ENCODE peak calls at places on chromosomes 12 and 14, in six cellular contexts. A is right cardiac atrium, H is glutamatergic neuron, J is caudate nucleus, R is fibroblast of lung, P is hypothalamus. K is an unnamed sample.

GRCh38 chr14:103879570-103880333 is 32.4 kb upstream of the PPP1R13B start:
- DNase-seq in P (no peak), A (peak), R (no peak), J (no peak), H (no peak), K (no peak)

GRCh38 chr14:103512701-103513611 is 9.7 kb downstream of the CKB start:
- DNase-seq in J (peak), P (no peak), R (peak), H (no peak), A (peak), K (peak)

GRCh38 chr12:130879781-130880389 is 8.0 kb downstream of the RAN start:
- DNase-seq in H (no peak), R (no peak), P (no peak), J (no peak), A (no peak), K (no peak)

GRCh38 chr12:52043386-52044212 is 7.6 kb upstream of the NR4A1 start:
- DNase-seq in P (no peak), J (no peak), A (peak), H (no peak), R (no peak), K (no peak)

GRCh38 chr12:121467638-121468403 is 67.9 kb downstream of the RNF34 start:
- DNase-seq in P (no peak), J (no peak), H (peak), R (peak), A (no peak), K (no peak)

GRCh38 chr12:118500302-118500701 is 123.9 kb downstream of the SUDS3 start:
- DNase-seq in R (no peak), P (no peak), H (no peak), J (no peak), A (peak), K (no peak)

GRCh38 chr12:110733857-110734373 is 8.8 kb downstream of the PPP1CC start:
- DNase-seq in P (no peak), J (no peak), A (no peak), H (no peak), R (no peak), K (no peak)

GRCh38 chr12:107437954-107438353 is 247.6 kb upstream of the PWP1 start:
- DNase-seq in H (no peak), J (no peak), R (no peak), P (no peak), A (no peak), K (no peak)

GRCh38 chr12:24752763-24753462 is 196.0 kb downstream of the BCAT1 start:
- DNase-seq in R (no peak), J (no peak), P (no peak), A (no peak), H (no peak), K (no peak)

GRCh38 chr12:95870897-95871296 is 12.1 kb downstream of the SNRPF start:
- DNase-seq in H (no peak), J (no peak), R (no peak), A (no peak), P (no peak), K (no peak)

GRCh38 chr14:24849471-24849870 is 200.5 kb downstream of the STXBP6 start:
- DNase-seq in H (no peak), A (no peak), R (peak), P (no peak), J (no peak), K (no peak)

GRCh38 chr12:48882325-48882687 is 16.6 kb upstream of the RND1 start:
- DNase-seq in H (no peak), P (no peak), A (peak), R (no peak), J (no peak), K (no peak)

GRCh38 chr12:56261503-56262230 is 3.5 kb upstream of the ANKRD52 start:
- DNase-seq in H (no peak), J (no peak), R (peak), A (no peak), P (no peak), K (no peak)

GRCh38 chr12:18811268-18811667 is 73.3 kb downstream of the CAPZA3 start:
- DNase-seq in R (peak), H (no peak), J (no peak), P (no peak), A (no peak), K (no peak)

GRCh38 chr12:46841891-46842290 is 16.1 kb upstream of the SLC38A4 start:
- DNase-seq in J (no peak), R (no peak), A (no peak), P (no peak), H (no peak), K (no peak)

GRCh38 chr14:34867199-34867598 is 8.0 kb downstream of the BAZ1A start:
- DNase-seq in A (no peak), R (no peak), J (no peak), P (no peak), H (no peak), K (peak)

GRCh38 chr14:37637341-37637740 is 41.9 kb downstream of the TTC6 start:
- DNase-seq in H (no peak), A (no peak), P (no peak), R (no peak), J (no peak), K (no peak)

GRCh38 chr12:29110506-29111442 is 38.3 kb upstream of the FAR2 start:
- DNase-seq in A (no peak), H (no peak), P (no peak), R (no peak), J (no peak), K (no peak)

GRCh38 chr12:128190052-128190451 is 76.9 kb upstream of the TMEM132C start:
- DNase-seq in A (no peak), H (no peak), J (no peak), R (no peak), P (no peak), K (no peak)

GRCh38 chr12:55720071-55720564 is at the start of gene RDH5:
- DNase-seq in P (no peak), A (peak), R (peak), J (no peak), H (no peak), K (no peak)

GRCh38 chr14:45679852-45680251 is 426.9 kb upstream of the MIS18BP1 start:
- DNase-seq in H (no peak), J (no peak), P (no peak), R (peak), A (no peak), K (no peak)

GRCh38 chr12:11347810-11348209 is 37.6 kb upstream of the PRB4 start:
- DNase-seq in P (no peak), J (no peak), A (no peak), R (no peak), H (no peak), K (no peak)

GRCh38 chr12:65952737-65953209 is 128.5 kb downstream of the HMGA2 start:
- DNase-seq in J (no peak), H (no peak), R (peak), A (no peak), P (no peak), K (no peak)

GRCh38 chr12:17971850-17972249 is 118.1 kb downstream of the RERGL start:
- DNase-seq in J (no peak), R (no peak), H (no peak), P (no peak), A (no peak), K (no peak)

GRCh38 chr14:54570047-54570446 is 3.1 kb downstream of the SAMD4A start:
- DNase-seq in J (no peak), R (no peak), A (no peak), H (no peak), P (no peak), K (no peak)

GRCh38 chr12:108629824-108630476 is 3.7 kb downstream of the SELPLG start:
- DNase-seq in P (no peak), H (peak), J (no peak), A (peak), R (peak), K (no peak)

GRCh38 chr12:132152411-132152821 is 8.2 kb downstream of the NOC4L start:
- DNase-seq in H (peak), A (no peak), P (no peak), R (no peak), J (no peak), K (no peak)

GRCh38 chr14:64947710-64948611 is 5.4 kb upstream of the GPX2 start:
- DNase-seq in R (no peak), H (no peak), P (no peak), J (no peak), A (peak), K (no peak)

GRCh38 chr12:93447555-93448265 is 6.0 kb upstream of the UBE2N start:
- DNase-seq in H (no peak), R (no peak), P (no peak), J (peak), A (no peak), K (no peak)

GRCh38 chr12:29088611-29089219 is 60.4 kb upstream of the FAR2 start:
- DNase-seq in P (no peak), A (no peak), J (no peak), R (peak), H (no peak), K (no peak)

GRCh38 chr14:32075636-32076277 is 1.3 kb upstream of the ARHGAP5 start:
- DNase-seq in J (no peak), R (peak), H (peak), P (peak), A (no peak), K (no peak)

GRCh38 chr14:100891051-100891450 is 12.5 kb downstream of the RTL1 start:
- DNase-seq in P (no peak), H (peak), J (no peak), A (no peak), R (no peak), K (no peak)

GRCh38 chr12:8088574-8088973 is 6.5 kb downstream of the NECAP1 start:
- DNase-seq in H (no peak), R (no peak), A (no peak), J (no peak), P (no peak), K (no peak)